ENCODE peak calls at places on chromosomes 2 and 18, in eight cellular contexts. N is nephron progenitor cell, S is nucleus accumbens, O is esophagus squamous epithelium, B is astrocyte of the hippocampus, A is AG09309, G is T-cell, H is GM03348. W is an unnamed sample.

GRCh38 chr18:76983184-76983583 is 149.4 kb downstream of the MBP start:
- DNase-seq in N (peak), S (no peak), O (peak), B (peak), A (peak), G (peak), H (peak), W (no peak)

GRCh38 chr18:49207373-49207772 is 253.1 kb downstream of the DYM start:
- DNase-seq in N (no peak), S (no peak), O (no peak), B (peak), A (no peak), G (no peak), H (peak), W (no peak)

GRCh38 chr2:195639959-195640358 is 17.1 kb upstream of the SLC39A10 start:
- DNase-seq in N (no peak), S (no peak), O (no peak), B (no peak), A (no peak), G (no peak), H (no peak), W (no peak)

GRCh38 chr18:2854871-2855270 is 8.1 kb downstream of the EMILIN2 start:
- DNase-seq in N (no peak), S (no peak), O (no peak), B (no peak), A (no peak), G (no peak), H (peak), W (no peak)

GRCh38 chr2:229768235-229768634 is 53.9 kb upstream of the DNER start:
- DNase-seq in N (no peak), S (no peak), O (no peak), B (no peak), A (no peak), G (no peak), H (no peak), W (no peak)

GRCh38 chr2:201665420-201666158 is 22.3 kb upstream of the TMEM237 start:
- DNase-seq in N (no peak), S (no peak), O (no peak), B (peak), A (no peak), G (no peak), H (peak), W (no peak)

GRCh38 chr2:102708847-102709559 is 52.8 kb upstream of the TMEM182 start:
- DNase-seq in N (no peak), S (no peak), O (no peak), B (peak), A (peak), G (no peak), H (peak), W (no peak)

GRCh38 chr2:223075301-223076270 is 23.6 kb downstream of the KCNE4 start:
- DNase-seq in N (no peak), S (no peak), O (no peak), B (peak), A (no peak), G (no peak), H (no peak), W (no peak)

GRCh38 chr2:65658253-65658652 is 225.9 kb upstream of the SPRED2 start:
- DNase-seq in N (peak), S (no peak), O (no peak), B (no peak), A (no peak), G (no peak), H (no peak), W (no peak)

GRCh38 chr2:120481446-120482194 is 135.7 kb downstream of the INHBB start:
- DNase-seq in N (no peak), S (no peak), O (no peak), B (no peak), A (no peak), G (no peak), H (no peak), W (no peak)

GRCh38 chr2:227472265-227473018 is 486 bp downstream of the AGFG1 start:
- DNase-seq in N (peak), S (no peak), O (peak), B (peak), A (no peak), G (peak), H (peak), W (no peak)

GRCh38 chr18:67123901-67124300 is 392.6 kb downstream of the DSEL start:
- DNase-seq in N (no peak), S (no peak), O (no peak), B (no peak), A (no peak), G (no peak), H (no peak), W (no peak)

GRCh38 chr2:38017836-38018235 is 58.1 kb downstream of the CYP1B1 start:
- DNase-seq in N (no peak), S (no peak), O (no peak), B (no peak), A (no peak), G (no peak), H (no peak), W (no peak)

GRCh38 chr2:13113016-13113415 is 396.3 kb downstream of the TRIB2 start:
- DNase-seq in N (no peak), S (no peak), O (no peak), B (no peak), A (no peak), G (no peak), H (no peak), W (no peak)

GRCh38 chr18:55875330-55875933 is 287.4 kb upstream of the TCF4 start:
- DNase-seq in N (no peak), S (no peak), O (no peak), B (no peak), A (no peak), G (no peak), H (no peak), W (no peak)

GRCh38 chr18:70415823-70416488 is 127.1 kb downstream of the SOCS6 start:
- DNase-seq in N (no peak), S (no peak), O (no peak), B (no peak), A (no peak), G (no peak), H (no peak), W (no peak)

GRCh38 chr2:140457483-140457882 is 1673.3 kb downstream of the LRP1B start:
- DNase-seq in N (no peak), S (no peak), O (no peak), B (peak), A (no peak), G (no peak), H (no peak), W (no peak)

GRCh38 chr2:149926149-149926548 is 338.6 kb upstream of the MMADHC start:
- DNase-seq in N (no peak), S (no peak), O (no peak), B (no peak), A (no peak), G (no peak), H (no peak), W (no peak)

GRCh38 chr2:11745613-11746375 is 638 bp upstream of the LPIN1 start:
- DNase-seq in N (no peak), S (no peak), O (no peak), B (no peak), A (no peak), G (no peak), H (no peak), W (no peak)

GRCh38 chr18:36015629-36016028 is 43.1 kb downstream of the RMP24 start:
- DNase-seq in N (no peak), S (no peak), O (no peak), B (no peak), A (no peak), G (no peak), H (no peak), W (no peak)

GRCh38 chr2:46538393-46538792 is 59.0 kb downstream of the TMEM247 start:
- DNase-seq in N (no peak), S (no peak), O (no peak), B (no peak), A (no peak), G (no peak), H (no peak), W (no peak)

GRCh38 chr2:118224144-118224887 is 136.0 kb downstream of the INSIG2 start:
- DNase-seq in N (peak), S (no peak), O (no peak), B (peak), A (no peak), G (peak), H (peak), W (no peak)